ENCODE peak calls at places on chromosomes 6 and 20, in four cellular contexts. M is epithelial cell of esophagus, H is B cell, U is fibroblast of mammary gland. L is an unnamed sample.

GRCh38 chr6:56529594-56530191 is 113.0 kb downstream of the DST start:
- DNase-seq in H (no peak), U (peak; percentile 20), M (no peak), L (no peak)

GRCh38 chr6:141744971-141745370 is 387.8 kb upstream of the GJE1 start:
- DNase-seq in M (no peak), U (no peak), H (no peak), L (no peak)

GRCh38 chr20:60691966-60692615 is 560.0 kb upstream of the CDH4 start:
- DNase-seq in U (no peak), H (no peak), M (no peak), L (no peak)

GRCh38 chr6:31479933-31480535 is 17.9 kb upstream of the MICB start:
- DNase-seq in H (no peak), U (no peak), M (no peak), L (no peak)

GRCh38 chr6:142537612-142538478 is 236.0 kb downstream of the ADGRG6 start:
- DNase-seq in M (peak; percentile 48), U (peak; percentile 42), H (no peak), L (peak; percentile 34)

GRCh38 chr6:46103437-46103836 is 26.4 kb upstream of the ENPP4 start:
- DNase-seq in U (peak; percentile 28), M (no peak), H (no peak), L (no peak)

GRCh38 chr6:122482750-122483080 is 11.1 kb upstream of the SERINC1 start:
- DNase-seq in M (no peak), U (no peak), H (no peak), L (no peak)

GRCh38 chr20:60249436-60249835 is 291.2 kb downstream of the CDH26 start:
- DNase-seq in U (peak; percentile 95), M (peak; percentile 99), H (no peak), L (no peak)

GRCh38 chr6:137904822-137905617 is 38.0 kb downstream of the TNFAIP3 start:
- DNase-seq in U (no peak), H (peak; percentile 53), M (peak; percentile 58), L (peak; percentile 98)

GRCh38 chr6:124961784-124962611 is at the start of gene RNF217:
- DNase-seq in U (peak; percentile 57), H (no peak), M (peak; percentile 59), L (peak; percentile 10)

GRCh38 chr6:41737591-41738130 is 2.3 kb upstream of the TFEB start:
- DNase-seq in M (no peak), H (no peak), U (no peak), L (no peak)

GRCh38 chr20:11918280-11918952 is 723 bp downstream of the BTBD3 start:
- DNase-seq in M (no peak), U (no peak), H (no peak), L (no peak)

GRCh38 chr6:161150566-161150965 is 123.3 kb downstream of the AGPAT4 start:
- DNase-seq in M (no peak), U (no peak), H (no peak), L (no peak)

GRCh38 chr6:29696147-29697129 is 15.5 kb upstream of the ZFP57 start:
- DNase-seq in H (no peak), M (peak; percentile 57), U (peak; percentile 24), L (peak; percentile 37)

GRCh38 chr20:46400253-46400652 is 6.2 kb downstream of the ELMO2 start:
- DNase-seq in H (no peak), U (peak; percentile 79), M (peak; percentile 37), L (no peak)

GRCh38 chr20:54058420-54059139 is 11.8 kb downstream of the BCAS1 start:
- DNase-seq in H (peak; percentile 41), U (no peak), M (no peak), L (no peak)

GRCh38 chr6:118649918-118650499 is 1.4 kb downstream of the CEP85L start:
- DNase-seq in H (no peak), U (no peak), M (no peak), L (no peak)

DNA sequence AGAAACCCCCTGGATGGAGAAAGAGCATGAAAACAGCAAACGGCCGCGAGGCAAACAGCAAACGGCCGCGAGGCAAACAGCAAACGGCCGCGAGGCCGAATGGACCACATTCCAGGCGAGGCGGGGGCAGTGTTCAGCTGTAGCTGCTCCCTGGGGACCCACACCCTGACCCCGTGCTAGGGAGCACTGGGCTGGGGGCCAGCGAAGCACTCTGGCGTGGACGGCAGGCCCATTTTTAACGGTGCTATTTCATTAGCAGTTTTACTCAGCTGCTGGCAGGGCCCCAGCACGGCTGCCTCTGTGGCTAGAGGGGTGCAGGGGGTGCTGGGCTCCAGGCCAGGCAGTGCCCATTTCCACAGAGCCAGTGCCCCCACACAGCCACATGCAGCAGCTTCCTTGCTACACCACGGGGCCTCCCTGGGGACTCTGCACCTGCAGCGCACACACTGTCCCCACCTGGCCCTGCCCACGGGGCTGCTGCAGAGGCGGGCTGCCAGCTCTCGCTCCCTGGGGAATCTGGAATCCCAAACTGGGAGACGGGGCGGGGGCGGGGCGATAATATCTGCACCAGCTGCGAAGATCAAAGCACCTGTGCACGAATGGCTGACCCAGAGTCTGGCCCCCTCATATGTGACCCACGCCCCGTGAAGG is 35.6 kb upstream of the SLCO4A1 start:
- DNase-seq in M (no peak), U (peak; percentile 65), H (peak; percentile 65), L (no peak)
- TF ChIP-seq CTCF in M (no peak), U (no peak), H (no peak), L (no peak)

GRCh38 chr20:38337561-38338140 is 8.6 kb upstream of the LBP start:
- DNase-seq in M (peak; percentile 42), U (peak; percentile 50), H (no peak), L (peak; percentile 67)
- TF ChIP-seq CTCF in M (peak; percentile 58), U (peak; percentile 72), H (no peak), L (peak; percentile 60)

DNA sequence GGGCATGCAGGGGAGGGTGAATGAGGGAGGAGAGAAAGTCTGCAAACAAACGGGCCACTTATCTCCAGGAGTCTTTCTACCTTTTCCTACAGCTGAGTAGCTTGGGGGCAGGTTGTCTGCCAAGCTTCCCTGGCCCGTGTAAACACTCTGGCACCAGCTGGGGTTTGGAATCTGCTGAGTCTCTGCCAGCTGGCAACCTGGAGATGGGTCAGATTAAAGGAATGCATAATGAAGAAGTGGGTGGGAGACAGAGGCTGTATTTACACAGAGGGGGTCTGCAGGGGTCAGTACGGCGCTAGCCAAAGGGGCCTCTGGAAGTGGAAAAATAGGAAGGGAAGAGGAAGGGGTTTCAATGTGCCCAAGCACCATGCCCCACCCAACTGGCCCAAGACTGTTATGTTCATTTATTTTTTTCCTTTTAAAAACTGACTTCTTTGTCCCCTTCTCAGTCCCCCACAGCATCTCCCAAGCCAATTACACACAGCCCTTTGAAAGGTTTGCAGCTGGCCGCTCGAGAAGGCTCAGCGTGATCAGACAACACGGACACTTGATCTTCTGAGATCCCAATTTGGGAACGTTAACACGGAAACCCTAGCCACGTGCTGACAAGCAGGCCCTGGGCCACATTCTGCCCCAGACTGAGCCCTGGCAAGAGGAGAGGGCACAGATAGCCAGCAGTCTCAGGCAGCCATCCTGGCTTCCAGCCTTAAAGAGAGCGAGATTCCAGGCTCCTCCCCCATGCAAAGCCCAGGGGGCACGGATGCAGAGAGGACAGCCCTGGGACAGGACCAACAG is 25.2 kb downstream of the TRAM2 start:
- DNase-seq in M (peak; percentile 74), U (peak; percentile 79), H (no peak), L (no peak)
- TF ChIP-seq CTCF in M (no peak), U (no peak), H (no peak), L (no peak)

GRCh38 chr6:8539446-8539845 is 104.1 kb upstream of the SLC35B3 start:
- DNase-seq in H (peak; percentile 0), M (peak; percentile 36), U (peak; percentile 11), L (no peak)
- TF ChIP-seq CTCF in H (no peak), M (peak; percentile 11), U (peak; percentile 4), L (no peak)